ENCODE peak calls at places on chromosomes 4 and X, in eight cellular contexts. W is NCI-H345; X is activated CD4-positive, alpha-beta T cell treated with anti-CD3 and anti-CD28 coated beads for 24 hours; D is nephron progenitor cell; O is LoVo; A is erythroblast; R is KBM-7; E is heart left ventricle. J is an unnamed sample.

GRCh38 chrX:47586043-47586787 is 4.0 kb downstream of the TIMP1 start:
- DNase-seq in E (no peak), W (no peak), D (no peak), R (no peak), X (no peak), A (no peak), O (no peak), J (no peak)

GRCh38 chr4:169270810-169271691 is at the start of gene SH3RF1:
- DNase-seq in O (peak), D (peak), R (peak), E (peak), A (peak), X (no peak), W (peak), J (peak)

GRCh38 chr4:136056748-136057147 is 1475.5 kb downstream of the PCDH18 start:
- DNase-seq in O (no peak), A (no peak), R (no peak), W (no peak), D (no peak), X (no peak), E (no peak), J (no peak)

GRCh38 chrX:54182194-54182863 is 725 bp downstream of the FAM120C start:
- DNase-seq in O (peak), E (peak), R (peak), A (peak), W (peak), D (no peak), X (peak), J (peak)

GRCh38 chr4:103002551-103002950 is 17.0 kb downstream of the SLC9B1 start:
- DNase-seq in E (no peak), D (no peak), A (no peak), W (no peak), O (no peak), X (no peak), R (no peak), J (no peak)

GRCh38 chr4:168723569-168723968 is 226.7 kb downstream of the PALLD start:
- DNase-seq in R (no peak), W (no peak), E (no peak), D (no peak), O (no peak), X (no peak), A (no peak), J (no peak)

GRCh38 chrX:43002526-43003203 is 224.7 kb upstream of the PPP1R2C start:
- DNase-seq in O (no peak), W (no peak), E (no peak), D (no peak), X (no peak), R (peak), A (no peak), J (no peak)

GRCh38 chrX:15349046-15349445 is 13.7 kb upstream of the PIGA start:
- DNase-seq in A (peak), X (no peak), D (peak), O (peak), R (peak), W (peak), E (no peak), J (peak)

GRCh38 chrX:7444967-7445366 is 297.0 kb upstream of the PUDP start:
- DNase-seq in E (no peak), R (no peak), A (no peak), W (no peak), O (no peak), D (no peak), X (no peak), J (no peak)

GRCh38 chrX:7146703-7147430 is 645 bp upstream of the STS start:
- DNase-seq in O (no peak), A (peak), D (no peak), E (no peak), W (no peak), X (no peak), R (no peak), J (no peak)

GRCh38 chrX:102712967-102713677 is 874 bp downstream of the GPRASP2 start:
- DNase-seq in W (peak), O (no peak), X (no peak), R (peak), D (peak), A (peak), E (no peak), J (peak)

GRCh38 chr4:110540606-110541440 is 64.9 kb downstream of the ENPEP start:
- DNase-seq in A (no peak), D (no peak), X (no peak), W (no peak), O (no peak), E (no peak), R (no peak), J (no peak)

GRCh38 chr4:107888237-107888636 is 43.1 kb upstream of the CYP2U1 start:
- DNase-seq in D (no peak), A (peak), X (no peak), E (no peak), W (no peak), R (peak), O (no peak), J (no peak)

GRCh38 chrX:102975016-102975415 is 37.9 kb downstream of the RAB40AL start:
- DNase-seq in W (no peak), O (no peak), D (no peak), E (no peak), X (no peak), A (no peak), R (no peak), J (no peak)

GRCh38 chr4:138192113-138192512 is 50.0 kb downstream of the SLC7A11 start:
- DNase-seq in O (peak), X (no peak), R (no peak), W (no peak), E (no peak), D (no peak), A (peak), J (no peak)

J was measured in NCI-H510A.